ENCODE peak calls at places on chromosomes 13 and 19, in nine cellular contexts. M, H, Y, O, Q, K, R, E and I are unnamed samples. For H3K9me3 and H3K4me1, the result is how much of the 10 kb centered on the place peaks cover.

GRCh38 chr13:113974304-113975281 is 717 bp upstream of the C13orf46 start:
- DNase-seq in M (no peak), H (no peak), Y (no peak), O (no peak), K (no peak), R (no peak), E (no peak), Q (no peak), I (peak)

GRCh38 chr19:53659292-53659691 is 27.5 kb downstream of the DPRX start:
- DNase-seq in Y (peak), Q (no peak), M (no peak), H (peak), E (peak), R (no peak), O (peak), K (peak), I (no peak)

GRCh38 chr19:55193481-55193880 is 13.4 kb upstream of the SYT5 start:
- DNase-seq in R (no peak), H (no peak), Y (no peak), M (no peak), O (no peak), K (no peak), E (no peak), Q (no peak), I (no peak)

GRCh38 chr13:35923347-35923746 is 207.8 kb downstream of the DCLK1 start:
- DNase-seq in K (peak), M (no peak), Y (peak), E (peak), O (no peak), Q (no peak), R (peak), H (peak), I (no peak)

GRCh38 chr13:99258210-99258860 is at the start of gene GPR18:
- DNase-seq in M (no peak), O (no peak), H (no peak), Y (no peak), K (peak), E (no peak), Q (no peak), R (peak), I (peak)

GRCh38 chr13:51249767-51250741 is 27.9 kb downstream of the FAM124A start:
- DNase-seq in H (no peak), E (peak), R (no peak), M (no peak), O (no peak), Y (no peak), K (no peak), Q (no peak), I (peak)

GRCh38 chr13:106986033-106986484 is 418.1 kb upstream of the ARGLU1 start:
- DNase-seq in Q (no peak), H (no peak), R (peak), M (no peak), K (no peak), E (peak), Y (no peak), O (peak), I (peak)

GRCh38 chr19:5143471-5144411 is 174.8 kb downstream of the KDM4B start:
- DNase-seq in Y (no peak), H (no peak), E (no peak), K (no peak), R (no peak), M (no peak), O (no peak), Q (no peak), I (no peak)

GRCh38 chr19:10424011-10424637 is 3.8 kb downstream of the PDE4A start:
- DNase-seq in R (peak), Y (peak), M (peak), Q (peak), O (peak), K (peak), H (peak), E (peak), I (peak)

GRCh38 chr13:36067619-36068456 is 63.3 kb downstream of the DCLK1 start:
- DNase-seq in H (no peak), M (no peak), K (peak), Q (no peak), Y (no peak), E (no peak), O (no peak), R (no peak), I (no peak)

GRCh38 chr13:76792680-76793334 is 93.4 kb downstream of the KCTD12 start:
- DNase-seq in Q (no peak), R (peak), Y (peak), E (no peak), M (no peak), O (no peak), H (peak), K (no peak), I (peak)

GRCh38 chr19:55353803-55354697 is 469 bp downstream of the COX6B2 start:
- DNase-seq in M (peak), Q (peak), O (peak), Y (peak), E (peak), H (no peak), R (no peak), K (peak), I (peak)

GRCh38 chr19:1388637-1389026 is 4.9 kb downstream of the NDUFS7 start:
- DNase-seq in K (no peak), Q (no peak), Y (no peak), R (no peak), O (no peak), E (no peak), M (no peak), H (no peak), I (no peak)

GRCh38 chr19:36049080-36049698 is 4.9 kb downstream of the THAP8 start:
- DNase-seq in R (no peak), M (no peak), O (no peak), Q (no peak), K (no peak), H (no peak), Y (peak), E (no peak), I (no peak)

GRCh38 chr19:43957891-43958290 is 6.9 kb downstream of the ZNF221 start:
- DNase-seq in O (no peak), R (peak), M (no peak), H (no peak), E (no peak), K (no peak), Y (no peak), Q (no peak), I (no peak)

GRCh38 chr19:50315773-50316448 is 13.3 kb downstream of the KCNC3 start:
- DNase-seq in Y (no peak), E (peak), Q (no peak), H (no peak), R (no peak), K (peak), M (no peak), O (peak), I (no peak)

GRCh38 chr13:53499551-53499950 is 470.9 kb downstream of the OLFM4 start:
- DNase-seq in Y (no peak), E (no peak), M (no peak), H (no peak), R (no peak), K (no peak), Q (no peak), O (no peak), I (no peak)

GRCh38 chr13:53501387-53501786 is 472.8 kb downstream of the OLFM4 start:
- DNase-seq in O (no peak), M (no peak), H (no peak), Y (peak), K (no peak), E (no peak), R (no peak), Q (no peak), I (no peak)
- H3K9me3 ChIP-seq in O (under half), M (under half), H (under half), Y (under half), K (under half), E (under half), R (under half), Q (under half), I (under half)

DNA sequence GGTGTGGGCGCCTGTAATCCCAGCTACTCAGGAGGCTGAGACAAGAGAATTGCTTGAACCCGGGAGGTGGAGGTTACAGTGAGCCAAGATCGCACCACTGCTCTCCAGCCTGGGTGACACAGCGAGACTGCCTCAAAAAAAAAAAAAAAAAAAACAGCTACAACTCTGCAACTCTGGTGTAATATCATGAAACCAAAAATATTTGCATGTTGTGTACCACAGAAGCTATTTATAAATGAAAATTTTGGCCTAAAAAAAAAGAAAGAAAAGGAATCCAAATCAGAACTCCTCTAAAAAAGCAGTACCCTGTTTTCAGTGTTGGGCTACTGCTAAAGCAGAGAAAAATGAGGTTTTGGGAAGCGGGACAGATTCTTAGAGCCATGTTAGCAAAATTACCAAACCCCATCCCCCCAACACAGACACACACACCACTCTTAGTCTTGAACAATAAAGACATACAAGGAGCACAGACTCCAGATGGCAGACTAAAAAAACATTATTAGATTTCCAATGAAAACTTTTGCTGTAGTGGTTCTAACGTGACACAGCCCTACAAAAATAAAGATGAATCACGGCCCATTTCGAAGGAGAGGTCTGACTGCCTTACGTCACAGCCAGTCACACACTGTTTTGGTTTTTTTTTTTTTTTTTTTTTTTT is 51.5 kb downstream of the INSR start:
- DNase-seq in O (no peak), Q (peak), H (peak), R (peak), K (no peak), M (no peak), E (no peak), Y (peak), I (no peak)
- H3K4me1 ChIP-seq in O (under half), Q (under half), H (under half), R (under half), K (under half), M (under half), E (under half), Y (under half), I (under half)

GRCh38 chr13:49279112-49279511 is 31.4 kb downstream of the CDADC1 start:
- DNase-seq in H (no peak), E (no peak), M (no peak), K (no peak), Y (no peak), Q (no peak), R (no peak), O (no peak), I (no peak)
- H3K9me3 ChIP-seq in H (under half), E (under half), M (under half), K (under half), Y (under half), Q (under half), R (under half), O (under half), I (under half)

DNA sequence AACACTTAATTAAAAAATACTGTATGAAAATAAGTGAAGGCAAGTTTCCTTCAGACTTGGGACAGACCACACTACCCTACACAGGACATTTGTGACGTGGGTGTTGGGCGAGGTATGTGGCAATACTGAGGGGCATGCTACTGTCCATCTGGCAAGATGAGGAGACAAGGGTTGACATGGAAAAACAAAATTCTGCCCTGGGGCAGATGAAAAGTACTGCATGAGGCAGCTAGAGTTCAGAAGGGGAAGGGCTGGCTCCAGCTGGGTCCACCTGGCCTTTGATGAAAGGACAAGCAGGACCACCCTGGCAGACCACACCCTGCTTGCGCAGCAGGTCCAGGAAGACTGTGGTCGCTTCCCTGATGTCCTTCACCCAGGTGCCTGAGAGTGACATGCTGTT is 43.2 kb downstream of the LATS2 start:
- DNase-seq in E (peak), M (no peak), Q (no peak), R (no peak), O (no peak), Y (no peak), K (no peak), H (no peak), I (no peak)
- H3K4me1 ChIP-seq in E (under half), M (under half), Q (half or more), R (under half), O (under half), Y (under half), K (half or more), H (under half), I (under half)

GRCh38 chr19:51993422-51993821 is 6.8 kb upstream of the ZNF350 start:
- DNase-seq in H (no peak), E (no peak), R (no peak), O (no peak), Y (no peak), K (no peak), M (no peak), Q (no peak), I (no peak)

DNA sequence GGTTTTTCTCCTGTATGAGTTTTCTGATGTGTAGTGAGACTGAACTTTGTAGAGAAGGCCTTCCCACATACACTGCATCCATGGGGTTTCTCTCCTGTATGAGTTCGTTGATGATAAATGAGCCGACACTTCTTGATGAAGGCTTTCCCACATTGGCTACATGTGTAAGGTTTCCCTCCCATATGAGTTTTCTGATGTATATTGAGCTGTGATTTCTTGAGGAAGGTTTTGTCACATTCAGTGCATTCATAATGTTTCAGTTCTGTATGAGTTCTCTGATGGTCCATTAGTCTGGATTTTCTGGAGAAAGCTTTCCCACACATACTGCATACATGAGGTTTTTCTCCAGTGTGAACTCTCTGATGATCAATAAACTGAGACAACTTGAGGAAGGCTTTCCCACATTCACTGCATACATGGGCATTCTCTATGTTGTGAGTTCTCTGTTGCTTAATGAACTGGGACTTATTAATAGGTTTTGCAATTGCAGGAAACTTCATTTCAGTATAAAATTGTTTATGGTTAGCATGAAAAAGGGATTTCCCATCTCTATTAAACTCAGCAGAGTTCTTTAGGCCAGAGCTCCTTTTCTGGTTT is 7.5 kb upstream of the ZNF350 start:
- DNase-seq in E (no peak), K (no peak), R (peak), O (no peak), H (no peak), Y (no peak), M (no peak), Q (no peak), I (no peak)
- H3K9me3 ChIP-seq in E (half or more), K (half or more), R (under half), O (under half), H (half or more), Y (half or more), M (half or more), Q (half or more), I (under half)

GRCh38 chr13:40794414-40795368 is 5.3 kb downstream of the SLC25A15 start:
- DNase-seq in H (no peak), Y (no peak), M (no peak), E (no peak), O (no peak), R (no peak), Q (no peak), K (no peak), I (peak)
- H3K4me1 ChIP-seq in H (under half), Y (under half), M (under half), E (under half), O (under half), R (under half), Q (under half), K (under half), I (under half)